ENCODE peak calls at places on chromosomes 1 and 21, in five cellular contexts. J, P, V, S and R are unnamed samples.

GRCh38 chr1:235946570-235946981 is 79.9 kb upstream of the LYST start:
- DNase-seq in J (no peak), P (peak; percentile 49), V (no peak), S (peak; percentile 73), R (peak; percentile 43)

GRCh38 chr1:101781437-101781836 is 215.3 kb downstream of the OLFM3 start:
- DNase-seq in V (peak; percentile 46), P (peak; percentile 3), J (no peak), S (no peak), R (no peak)

GRCh38 chr1:168535536-168535935 is 8.3 kb downstream of the XCL2 start:
- DNase-seq in J (peak; percentile 27), S (no peak), P (no peak), V (no peak), R (no peak)

GRCh38 chr21:28971171-28971570 is 21.5 kb downstream of the LTN1 start:
- DNase-seq in S (peak; percentile 61), P (peak; percentile 54), J (no peak), V (no peak), R (no peak)

GRCh38 chr1:15249032-15249601 is 2.1 kb downstream of the FHAD1 start:
- DNase-seq in S (no peak), P (no peak), V (no peak), J (no peak), R (no peak)

GRCh38 chr1:99559166-99559565 is 86.7 kb upstream of the PALMD start:
- DNase-seq in J (no peak), P (no peak), V (no peak), S (no peak), R (no peak)

GRCh38 chr1:155002479-155003226 is at the start of gene ZBTB7B:
- DNase-seq in J (no peak), S (no peak), V (peak; percentile 77), P (peak; percentile 57), R (no peak)

GRCh38 chr1:7044471-7044805 is 259.2 kb downstream of the CAMTA1 start:
- DNase-seq in J (no peak), V (no peak), S (no peak), P (no peak), R (no peak)

GRCh38 chr1:27564710-27565649 is 39.0 kb downstream of the AHDC1 start:
- DNase-seq in V (peak; percentile 11), P (no peak), S (no peak), J (no peak), R (no peak)

GRCh38 chr1:66605419-66605997 is 71.6 kb downstream of the SGIP1 start:
- DNase-seq in P (no peak), V (no peak), S (no peak), J (no peak), R (no peak)

GRCh38 chr1:61287014-61287413 is 204.7 kb downstream of the NFIA start:
- DNase-seq in P (peak; percentile 66), J (no peak), S (peak; percentile 37), V (no peak), R (peak; percentile 52)

GRCh38 chr1:97004054-97004453 is 282.5 kb downstream of the PTBP2 start:
- DNase-seq in V (no peak), J (no peak), P (no peak), S (no peak), R (peak; percentile 7)

GRCh38 chr1:75908717-75909152 is 23.5 kb downstream of the ASB17 start:
- DNase-seq in P (peak; percentile 62), J (no peak), V (peak; percentile 58), S (peak; percentile 21), R (peak; percentile 29)

GRCh38 chr21:20618878-20619277 is 379.3 kb upstream of the NCAM2 start:
- DNase-seq in P (no peak), J (no peak), S (no peak), V (no peak), R (no peak)

GRCh38 chr1:231460614-231461013 is 38.5 kb upstream of the EGLN1 start:
- DNase-seq in S (peak; percentile 1), P (no peak), J (peak; percentile 16), V (no peak), R (no peak)

GRCh38 chr1:39145651-39145970 is 58.9 kb upstream of the MACF1 start:
- DNase-seq in P (peak; percentile 17), J (no peak), V (no peak), S (no peak), R (no peak)

GRCh38 chr1:181676269-181676668 is 193.0 kb downstream of the CACNA1E start:
- DNase-seq in V (peak; percentile 54), S (peak; percentile 3), P (peak; percentile 49), J (peak; percentile 49), R (no peak)

GRCh38 chr1:232963366-232963765 is 13.0 kb downstream of the NTPCR start:
- DNase-seq in J (no peak), V (no peak), P (no peak), S (peak; percentile 16), R (no peak)

GRCh38 chr21:26469789-26470188 is 103.3 kb downstream of the CYYR1 start:
- DNase-seq in P (peak; percentile 81), V (peak; percentile 23), J (no peak), S (peak; percentile 94), R (peak; percentile 58)

GRCh38 chr1:44485229-44485932 is 80.3 kb downstream of the RNF220 start:
- DNase-seq in J (no peak), V (peak; percentile 37), S (peak; percentile 79), P (peak; percentile 78), R (peak; percentile 84)

GRCh38 chr1:154353460-154353904 is 28.2 kb downstream of the ATP8B2 start:
- DNase-seq in V (peak; percentile 74), S (peak; percentile 59), J (peak; percentile 47), P (peak; percentile 81), R (peak; percentile 74)

GRCh38 chr1:44016875-44017400 is 14.3 kb downstream of the SLC6A9 start:
- DNase-seq in P (no peak), S (no peak), V (no peak), J (no peak), R (no peak)

GRCh38 chr1:243979396-243979795 is 71.7 kb upstream of the ZBTB18 start:
- DNase-seq in V (peak; percentile 49), P (no peak), J (no peak), S (no peak), R (no peak)

GRCh38 chr1:34262023-34262422 is 85.3 kb downstream of the C1orf94 start:
- DNase-seq in J (no peak), V (no peak), S (no peak), P (no peak), R (no peak)

GRCh38 chr1:234773936-234774677 is 164.1 kb upstream of the IRF2BP2 start:
- DNase-seq in V (no peak), P (no peak), J (no peak), S (no peak), R (no peak)

GRCh38 chr1:96845464-96845863 is 123.9 kb downstream of the PTBP2 start:
- DNase-seq in V (peak; percentile 39), P (peak; percentile 7), S (no peak), J (peak; percentile 18), R (no peak)

GRCh38 chr21:45352621-45353125 is 52.3 kb upstream of the COL18A1 start:
- DNase-seq in S (no peak), P (no peak), V (no peak), J (no peak), R (no peak)

GRCh38 chr1:99503276-99503747 is 142.6 kb upstream of the PALMD start:
- DNase-seq in P (peak; percentile 77), V (peak; percentile 8), J (no peak), S (peak; percentile 76), R (no peak)

GRCh38 chr1:205258313-205259176 is 30.8 kb downstream of the TMCC2 start:
- DNase-seq in P (peak; percentile 41), S (peak; percentile 35), V (no peak), J (no peak), R (peak; percentile 31)

GRCh38 chr1:167191958-167192357 is 28.7 kb upstream of the POU2F1 start:
- DNase-seq in J (no peak), V (no peak), S (no peak), P (no peak), R (no peak)

GRCh38 chr1:25562101-25562927 is 18.9 kb downstream of the LDLRAP1 start:
- DNase-seq in S (no peak), P (no peak), J (peak; percentile 93), V (no peak), R (no peak)

GRCh38 chr1:67632356-67632755 is 52.6 kb upstream of the GADD45A start:
- DNase-seq in V (no peak), P (no peak), S (no peak), J (no peak), R (no peak)

GRCh38 chr1:9746651-9747050 is 77.1 kb downstream of the CLSTN1 start:
- DNase-seq in J (no peak), S (no peak), V (no peak), P (no peak), R (no peak)